ENCODE peak calls at places on chromosomes 5 and 9, in seven cellular contexts. F is K562; X is esophagus squamous epithelium; U is left ventricle myocardium inferior; Y is CD8-positive, alpha-beta T cell; W is tibial nerve; R is lower lobe of right lung. H is an unnamed sample. For H3K27me3, the result is how much of the 10 kb centered on the place peaks cover.

GRCh38 chr5:59506285-59506877 is 387.1 kb downstream of the PDE4D start:
- DNase-seq in W (no peak), U (no peak), F (no peak), R (no peak), Y (no peak), X (no peak), H (no peak)

GRCh38 chr9:126721531-126722098 is 83.2 kb upstream of the ZBTB43 start:
- DNase-seq in W (no peak), U (no peak), F (no peak), R (no peak), X (no peak), Y (no peak), H (no peak)

GRCh38 chr9:135048758-135049284 is 38.6 kb upstream of the OLFM1 start:
- DNase-seq in W (no peak), F (no peak), U (no peak), R (peak), Y (no peak), X (no peak), H (no peak)

GRCh38 chr5:76199321-76200318 is 116.4 kb downstream of the SV2C start:
- DNase-seq in R (no peak), X (no peak), W (no peak), U (no peak), F (no peak), Y (no peak), H (no peak)

GRCh38 chr9:111008148-111009075 is 29.9 kb downstream of the LPAR1 start:
- DNase-seq in W (no peak), F (no peak), Y (no peak), X (no peak), R (no peak), U (no peak), H (no peak)

GRCh38 chr9:93365427-93366118 is 85.9 kb upstream of the FAM120A start:
- DNase-seq in W (no peak), R (no peak), F (no peak), X (no peak), Y (no peak), U (no peak), H (peak)

GRCh38 chr5:120535900-120536299 is 71.8 kb downstream of the PRR16 start:
- DNase-seq in U (no peak), X (no peak), R (no peak), W (no peak), Y (no peak), F (no peak), H (no peak)

GRCh38 chr5:120083851-120084615 is 380.1 kb upstream of the PRR16 start:
- DNase-seq in R (no peak), Y (no peak), U (no peak), X (no peak), W (no peak), F (no peak), H (no peak)

GRCh38 chr5:127316013-127316412 is 25.4 kb downstream of the MEGF10 start:
- DNase-seq in F (no peak), Y (no peak), W (no peak), R (no peak), U (no peak), X (no peak), H (no peak)

GRCh38 chr5:7927466-7928375 is 58.8 kb downstream of the MTRR start:
- DNase-seq in W (peak), U (no peak), X (no peak), R (no peak), F (peak), Y (no peak), H (peak)

GRCh38 chr5:117539692-117540091 is 965.1 kb upstream of the SEMA6A start:
- DNase-seq in W (no peak), Y (no peak), U (no peak), F (no peak), X (no peak), R (no peak), H (no peak)

GRCh38 chr9:121220996-121221671 is 19.5 kb upstream of the RAB14 start:
- DNase-seq in Y (no peak), R (no peak), U (no peak), W (no peak), X (no peak), F (no peak), H (peak)

GRCh38 chr5:54905246-54905770 is 80.1 kb downstream of the ESM1 start:
- DNase-seq in R (no peak), Y (no peak), U (no peak), W (no peak), F (no peak), X (no peak), H (no peak)

GRCh38 chr5:124536333-124536732 is 210.1 kb downstream of the ZNF608 start:
- DNase-seq in F (no peak), W (no peak), X (no peak), U (no peak), R (no peak), Y (no peak), H (no peak)

DNA sequence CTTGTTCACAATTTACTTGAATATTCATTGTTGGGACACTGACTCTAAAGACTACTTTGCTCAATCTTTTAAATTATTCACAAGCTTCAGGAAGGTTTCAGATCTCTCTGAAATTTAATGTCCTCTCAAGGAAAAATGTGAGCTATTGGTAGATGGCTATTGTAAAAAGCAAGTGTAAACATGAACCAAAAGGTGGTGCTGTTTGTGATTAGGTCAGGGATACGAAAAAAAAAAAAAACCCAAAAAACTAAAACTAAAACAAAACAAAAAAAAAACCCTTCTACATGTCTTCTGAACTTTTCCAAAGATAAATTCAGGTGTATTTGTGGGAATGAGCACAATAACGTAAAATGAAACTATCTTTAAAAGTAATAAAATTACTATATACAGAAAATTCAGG is 193.8 kb downstream of the SLF1 start:
- DNase-seq in X (no peak), Y (no peak), W (no peak), U (no peak), F (no peak), R (no peak), H (no peak)
- TF ChIP-seq CTCF in X (no peak), Y (no peak), W (no peak), U (no peak), F (no peak), R (no peak), H (peak)

GRCh38 chr9:90799271-90799860 is 2.3 kb upstream of the SYK start:
- DNase-seq in W (no peak), U (no peak), X (no peak), R (no peak), F (no peak), Y (no peak), H (no peak)
- H3K27me3 ChIP-seq in W (under half), U (half or more), X (under half), R (under half), F (under half), Y (under half), H (under half)

GRCh38 chr5:79873216-79873615 is 117.8 kb downstream of the MTX3 start:
- DNase-seq in F (no peak), Y (no peak), R (no peak), W (peak), U (no peak), X (no peak), H (no peak)

GRCh38 chr5:79876510-79876909 is 114.6 kb downstream of the MTX3 start:
- DNase-seq in W (no peak), U (no peak), R (no peak), X (no peak), Y (no peak), F (no peak), H (no peak)

GRCh38 chr5:79878131-79878630 is 112.9 kb downstream of the MTX3 start:
- DNase-seq in R (no peak), X (no peak), Y (no peak), U (no peak), F (no peak), W (no peak), H (no peak)

GRCh38 chr5:79875230-79875629 is 115.8 kb downstream of the MTX3 start:
- DNase-seq in W (peak), X (no peak), R (no peak), U (peak), Y (no peak), F (no peak), H (no peak)

DNA sequence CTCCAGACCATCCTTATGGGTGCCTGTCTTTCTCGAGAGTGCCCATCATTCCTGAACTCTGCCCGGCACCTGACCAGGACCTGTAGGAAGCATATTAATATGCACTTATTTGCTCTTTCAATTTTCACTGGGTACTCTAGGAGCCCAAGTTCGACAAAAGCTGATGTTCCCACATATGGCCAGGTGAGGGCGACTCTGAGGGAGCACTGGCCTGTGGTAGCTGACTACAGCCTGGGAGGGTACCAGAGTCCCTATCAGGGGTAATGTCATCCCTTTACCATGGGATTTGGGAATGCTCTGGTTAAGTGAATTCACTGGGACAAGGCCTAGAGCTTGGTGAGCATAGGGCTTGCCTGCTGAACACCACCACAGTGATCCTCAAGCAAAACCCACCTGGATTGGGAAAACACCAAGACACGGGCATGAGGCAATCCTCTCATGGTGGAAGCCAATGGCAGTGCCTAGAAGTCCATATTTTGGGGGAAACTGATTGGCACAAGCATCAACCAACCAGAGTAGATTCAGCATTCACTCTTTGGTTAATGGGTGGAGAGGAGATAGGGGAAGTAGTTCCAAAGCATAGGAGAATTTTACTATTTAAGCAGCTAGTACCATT is 112.2 kb downstream of the MTX3 start:
- DNase-seq in Y (no peak), U (no peak), X (no peak), R (no peak), F (peak), W (no peak), H (peak)
- TF ChIP-seq CTCF in Y (no peak), U (peak), X (no peak), R (peak), F (peak), W (no peak), H (peak)

DNA sequence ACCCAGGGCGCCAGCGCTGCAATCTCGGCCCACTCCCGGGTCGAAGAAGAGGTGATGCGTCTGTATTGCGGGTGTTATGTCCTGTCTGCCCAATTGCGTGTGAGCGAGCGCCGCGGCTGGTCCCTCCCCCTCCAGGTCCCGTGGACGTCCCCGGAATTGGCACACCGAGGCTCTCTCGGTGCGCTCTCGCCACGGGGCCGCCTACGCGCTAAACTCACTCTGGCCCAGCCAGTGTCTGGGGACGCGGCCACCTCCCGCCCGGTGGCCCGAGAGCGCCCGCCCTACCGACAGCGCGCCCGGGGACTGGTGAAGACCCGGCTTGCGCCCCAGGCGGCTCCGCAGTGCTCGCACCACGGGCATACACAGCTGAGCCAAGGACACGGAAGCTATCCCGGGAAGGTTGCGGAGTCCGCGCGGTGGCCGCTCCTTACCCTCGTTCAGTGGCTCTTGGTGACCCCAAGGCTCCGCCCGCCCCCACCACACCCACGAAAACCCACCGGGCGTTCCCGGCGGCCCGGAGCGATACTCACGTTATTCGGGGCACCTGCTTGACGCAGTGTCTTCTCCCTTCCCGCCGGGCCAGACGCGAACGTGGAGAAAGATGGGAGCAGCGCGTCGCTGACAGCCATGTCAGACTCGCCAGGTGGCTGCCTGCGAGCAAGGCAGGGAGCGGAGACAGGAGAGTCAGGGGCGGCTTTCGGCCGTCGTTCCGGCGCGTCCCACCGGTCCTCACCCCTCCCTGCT is 997 bp downstream of the KLF4 start:
- DNase-seq in U (peak), R (peak), W (peak), F (no peak), Y (no peak), X (no peak), H (peak)
- H3K27me3 ChIP-seq in U (under half), R (under half), W (under half), F (under half), Y (under half), X (under half), H (under half)

DNA sequence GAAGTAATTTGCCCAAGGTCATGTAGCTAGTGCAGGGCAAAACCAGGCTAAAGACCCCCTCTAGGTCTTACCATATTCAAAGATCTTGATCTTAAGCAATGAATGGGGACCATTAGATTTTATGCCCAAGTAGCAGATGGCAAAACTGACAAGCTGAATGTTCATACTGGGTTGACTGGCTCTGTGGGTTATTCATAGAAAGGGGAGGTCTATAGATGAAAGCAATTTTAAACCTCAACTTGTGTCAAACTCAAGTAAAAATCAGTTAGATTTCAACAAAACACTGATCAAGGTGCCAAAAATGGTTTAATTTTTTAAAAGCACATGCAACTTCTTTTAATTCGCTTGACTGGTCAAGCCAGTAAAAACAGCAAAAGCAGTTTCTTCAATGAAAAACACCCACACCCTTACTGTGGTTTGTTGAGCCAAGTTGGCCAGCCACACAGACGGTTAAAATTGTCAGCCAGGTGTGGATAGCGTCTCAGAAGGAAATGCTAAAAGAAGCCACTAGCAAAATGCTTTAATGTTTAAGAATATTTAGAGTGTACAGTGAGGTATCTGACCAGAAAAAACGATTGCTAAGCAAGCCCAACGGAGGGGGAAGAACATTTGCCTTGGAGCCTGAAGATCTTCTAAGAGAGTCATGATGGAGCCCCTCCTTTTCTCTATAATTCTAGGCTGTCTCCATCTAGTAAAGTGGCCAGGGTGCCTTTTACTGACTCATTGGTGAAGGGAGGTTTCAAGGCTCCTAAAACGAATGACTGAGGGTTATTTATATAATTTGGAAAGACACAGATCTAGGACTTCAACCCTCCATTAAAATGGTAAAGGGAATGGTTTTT is 539.6 kb upstream of the CLINT1 start:
- DNase-seq in U (no peak), W (no peak), X (no peak), R (no peak), F (no peak), Y (no peak), H (no peak)
- TF ChIP-seq CTCF in U (no peak), W (no peak), X (no peak), R (no peak), F (no peak), Y (no peak), H (no peak)

DNA sequence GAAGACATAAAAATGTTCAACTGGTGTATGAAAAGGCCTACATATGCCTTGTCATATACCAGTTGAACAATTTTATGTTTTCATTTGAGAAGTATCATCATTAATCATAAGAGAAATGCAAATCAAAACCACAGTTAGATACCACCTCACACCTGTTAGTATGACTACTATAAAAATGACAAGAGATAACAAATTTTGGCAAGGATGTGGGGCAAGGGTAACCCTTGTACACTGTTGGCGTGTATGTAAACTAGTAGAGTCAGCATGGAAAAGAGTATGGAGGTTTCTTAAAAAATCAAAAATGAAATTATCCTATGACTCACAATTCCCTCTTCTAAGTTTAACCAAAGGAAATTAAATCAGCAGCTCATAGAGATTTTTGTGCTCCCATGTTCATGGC is 250.4 kb upstream of the ST8SIA4 start:
- DNase-seq in X (no peak), F (no peak), W (no peak), R (no peak), Y (no peak), U (no peak), H (no peak)
- H3K27me3 ChIP-seq in X (under half), F (under half), W (under half), R (under half), Y (under half), U (under half), H (under half)

GRCh38 chr9:87725900-87726709 is at the start of gene CTSL:
- DNase-seq in R (peak), U (peak), F (peak), W (peak), X (peak), Y (peak), H (peak)
- TF ChIP-seq CTCF in R (peak), U (peak), F (peak), W (no peak), X (no peak), Y (no peak), H (peak)

GRCh38 chr9:137075275-137075775 is 2.0 kb upstream of the UAP1L1 start:
- DNase-seq in Y (no peak), X (no peak), F (peak), U (no peak), R (no peak), W (no peak), H (peak)
- H3K27me3 ChIP-seq in Y (under half), X (under half), F (under half), U (under half), R (under half), W (under half), H (under half)

GRCh38 chr9:101451498-101451897 is 15.9 kb upstream of the ALDOB start:
- DNase-seq in F (no peak), X (no peak), R (no peak), Y (no peak), W (no peak), U (no peak), H (no peak)

GRCh38 chr9:101448680-101449070 is 13.1 kb upstream of the ALDOB start:
- DNase-seq in W (no peak), U (no peak), F (no peak), Y (no peak), X (no peak), R (no peak), H (no peak)

GRCh38 chr9:101446732-101447131 is 11.2 kb upstream of the ALDOB start:
- DNase-seq in R (no peak), W (no peak), Y (no peak), F (no peak), X (no peak), U (no peak), H (no peak)

GRCh38 chr9:101445353-101446029 is 9.9 kb upstream of the ALDOB start:
- DNase-seq in X (no peak), U (no peak), Y (no peak), R (no peak), F (no peak), W (no peak), H (no peak)

DNA sequence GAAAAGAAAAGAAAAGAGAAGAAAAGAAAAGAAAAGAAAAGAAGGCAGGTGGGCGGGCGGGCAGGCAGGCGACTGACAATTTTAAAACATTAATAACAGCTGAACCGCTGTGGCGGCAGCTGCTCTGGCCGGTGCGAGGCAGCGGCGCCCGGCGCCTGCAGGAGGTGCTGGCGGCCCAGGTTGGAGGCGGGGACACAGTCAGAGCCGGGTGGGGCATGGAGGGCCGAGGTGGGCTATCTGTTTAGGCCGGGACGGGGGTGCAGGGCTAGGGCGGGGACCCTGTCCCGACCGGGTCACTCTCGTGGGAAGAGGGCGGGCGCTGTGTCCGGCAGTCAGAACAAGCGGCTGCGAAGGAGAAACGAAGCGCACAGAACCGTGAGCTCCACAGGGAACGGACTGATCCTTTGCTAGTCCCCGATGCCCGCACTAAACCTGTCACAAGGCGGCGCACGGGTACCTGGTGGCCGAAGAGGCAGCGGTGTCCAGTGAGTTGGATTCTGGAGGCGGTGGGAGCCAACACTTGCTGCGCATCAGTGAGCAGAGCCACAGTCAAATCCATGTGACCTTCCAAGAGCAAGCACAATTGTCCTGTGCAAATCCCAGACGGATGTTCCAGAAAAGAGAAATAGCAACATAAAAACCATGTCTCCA is 13.6 kb upstream of the ALDOB start:
- DNase-seq in R (peak), U (peak), X (no peak), W (peak), Y (peak), F (peak), H (peak)
- TF ChIP-seq CTCF in R (peak), U (peak), X (peak), W (peak), Y (peak), F (peak), H (peak)

H was measured in H9.